ENCODE peak calls at places on chromosome 7, in eight cellular contexts. R is HuH-7.5, D is posterior cingulate gyrus, K is ELR, O is A172, U is anterior cingulate cortex, F is activated T-helper 1 cell treated with Interleukin-2 at 50 U/mL for 16 hours, X is EH. H is an unnamed sample.
A peak's percentile ranks its signal among the peaks of the same experiment; 100 is the strongest.

GRCh38 chr7:39922580-39922979 is 27.5 kb upstream of the CDK13 start:
- DNase-seq in R (no peak), D (no peak), K (no peak), O (no peak), U (no peak), F (no peak), X (no peak), H (no peak)

GRCh38 chr7:29459591-29459990 is 104.0 kb upstream of the PRR15 start:
- DNase-seq in R (no peak), D (no peak), K (no peak), O (no peak), U (no peak), F (no peak), X (no peak), H (no peak)

GRCh38 chr7:106721816-106722785 is 61.1 kb upstream of the CCDC71L start:
- DNase-seq in R (no peak), D (no peak), K (no peak), O (no peak), U (no peak), F (no peak), X (no peak), H (no peak)

GRCh38 chr7:99625961-99626360 is 9.2 kb downstream of the ZSCAN25 start:
- DNase-seq in R (no peak), D (no peak), K (no peak), O (no peak), U (no peak), F (no peak), X (no peak), H (no peak)

GRCh38 chr7:156764766-156765165 is 124.2 kb downstream of the RNF32 start:
- DNase-seq in R (no peak), D (no peak), K (no peak), O (no peak), U (no peak), F (no peak), X (no peak), H (no peak)

GRCh38 chr7:102284891-102285540 is 1.7 kb upstream of the SH2B2 start:
- DNase-seq in R (no peak), D (no peak), K (no peak), O (no peak), U (no peak), F (no peak), X (no peak), H (no peak)

GRCh38 chr7:15489383-15489782 is 72.4 kb downstream of the AGMO start:
- DNase-seq in R (no peak), D (no peak), K (no peak), O (no peak), U (no peak), F (no peak), X (no peak), H (no peak)

GRCh38 chr7:120973849-120974248 is 14.7 kb upstream of the CPED1 start:
- DNase-seq in R (no peak), D (no peak), K (no peak), O (no peak), U (no peak), F (no peak), X (no peak), H (no peak)

GRCh38 chr7:100808354-100808875 is 18.9 kb downstream of the EPHB4 start:
- DNase-seq in R (no peak), D (no peak), K (no peak), O (no peak), U (no peak), F (no peak), X (no peak), H (no peak)

GRCh38 chr7:114934758-114935157 is 12.9 kb downstream of the MDFIC start:
- DNase-seq in R (no peak), D (no peak), K (no peak), O (no peak), U (no peak), F (no peak), X (peak; percentile 29), H (no peak)

GRCh38 chr7:125279956-125280355 is 350.3 kb upstream of the POT1 start:
- DNase-seq in R (no peak), D (no peak), K (no peak), O (no peak), U (no peak), F (no peak), X (no peak), H (no peak)

GRCh38 chr7:1243964-1244416 is 11.3 kb downstream of the UNCX start:
- DNase-seq in R (no peak), D (no peak), K (no peak), O (no peak), U (no peak), F (no peak), X (no peak), H (no peak)

GRCh38 chr7:159083001-159083697 is 61.5 kb downstream of the VIPR2 start:
- DNase-seq in R (no peak), D (peak; percentile 51), K (no peak), O (no peak), U (no peak), F (no peak), X (no peak), H (no peak)

GRCh38 chr7:116934580-116934979 is 18.7 kb upstream of the ST7 start:
- DNase-seq in R (no peak), D (no peak), K (no peak), O (no peak), U (no peak), F (no peak), X (no peak), H (no peak)

GRCh38 chr7:80097756-80098155 is 36.9 kb upstream of the GNAI1 start:
- DNase-seq in R (no peak), D (no peak), K (no peak), O (no peak), U (no peak), F (no peak), X (no peak), H (no peak)

GRCh38 chr7:37216156-37216839 is 232.4 kb downstream of the ELMO1 start:
- DNase-seq in R (no peak), D (no peak), K (no peak), O (no peak), U (no peak), F (no peak), X (no peak), H (no peak)

GRCh38 chr7:98771519-98772241 is 98.1 kb downstream of the TMEM130 start:
- DNase-seq in R (no peak), D (peak; percentile 48), K (peak; percentile 38), O (peak; percentile 19), U (no peak), F (no peak), X (peak; percentile 40), H (no peak)

GRCh38 chr7:142461437-142461836 is 203.6 kb upstream of the PRSS58 start:
- DNase-seq in R (no peak), D (no peak), K (peak; percentile 94), O (no peak), U (no peak), F (no peak), X (peak; percentile 99), H (no peak)

GRCh38 chr7:114653391-114654088 is 238.9 kb downstream of the FOXP2 start:
- DNase-seq in R (no peak), D (no peak), K (no peak), O (no peak), U (no peak), F (no peak), X (no peak), H (no peak)

GRCh38 chr7:1811850-1812692 is 142.0 kb downstream of the ELFN1 start:
- DNase-seq in R (peak; percentile 57), D (peak; percentile 62), K (no peak), O (no peak), U (no peak), F (no peak), X (no peak), H (peak; percentile 70)

GRCh38 chr7:157431173-157431950 is 94.6 kb downstream of the DNAJB6 start:
- DNase-seq in R (no peak), D (peak; percentile 72), K (no peak), O (no peak), U (no peak), F (no peak), X (no peak), H (no peak)

GRCh38 chr7:42247301-42247700 is 10.3 kb upstream of the GLI3 start:
- DNase-seq in R (no peak), D (no peak), K (peak; percentile 97), O (peak; percentile 78), U (no peak), F (no peak), X (peak; percentile 85), H (no peak)

GRCh38 chr7:431658-432111 is 88.0 kb downstream of the PDGFA start:
- DNase-seq in R (no peak), D (peak; percentile 93), K (no peak), O (no peak), U (peak; percentile 82), F (no peak), X (no peak), H (no peak)